ENCODE peak calls at places on chromosome 5, in seven cellular contexts. M is CD8-positive, alpha-beta T cell; B is IMR-90; A is psoas muscle; X is lower lobe of right lung; E is cardiac muscle cell; K is stomach. H is an unnamed sample.

GRCh38 chr5:173312821-173313220 is 15.4 kb downstream of the STC2 start:
- DNase-seq in X (no peak), A (no peak), K (no peak), E (no peak), B (no peak), M (no peak), H (no peak)

GRCh38 chr5:5422819-5423515 is 490 bp downstream of the ICE1 start:
- DNase-seq in B (no peak), M (no peak), A (no peak), X (no peak), K (no peak), E (no peak), H (no peak)

GRCh38 chr5:175696139-175696854 is 38.4 kb downstream of the HRH2 start:
- DNase-seq in K (peak; percentile 66), B (no peak), M (peak; percentile 52), E (peak; percentile 77), A (peak; percentile 85), X (peak; percentile 90), H (peak; percentile 82)

GRCh38 chr5:29077451-29077850 is 2039.1 kb upstream of the CDH9 start:
- DNase-seq in K (no peak), M (no peak), E (no peak), A (no peak), X (no peak), B (no peak), H (no peak)

GRCh38 chr5:108295588-108296368 is 86.1 kb downstream of the FBXL17 start:
- DNase-seq in A (no peak), X (no peak), M (no peak), E (no peak), B (peak; percentile 43), K (no peak), H (no peak)

GRCh38 chr5:128579669-128580068 is 41.6 kb upstream of the FBN2 start:
- DNase-seq in A (no peak), B (peak; percentile 31), X (no peak), M (no peak), E (no peak), K (no peak), H (no peak)

GRCh38 chr5:13780081-13780480 is 164.4 kb downstream of the DNAH5 start:
- DNase-seq in X (no peak), K (no peak), B (no peak), E (no peak), A (no peak), M (no peak), H (no peak)

GRCh38 chr5:145967296-145967695 is 30.9 kb downstream of the SH3RF2 start:
- DNase-seq in M (no peak), K (no peak), B (no peak), E (no peak), X (no peak), A (no peak), H (no peak)

GRCh38 chr5:139812323-139812722 is 16.7 kb downstream of the PSD2 start:
- DNase-seq in K (no peak), M (no peak), X (peak; percentile 8), E (no peak), B (no peak), A (peak; percentile 13), H (no peak)

GRCh38 chr5:43041131-43041668 is 1.1 kb upstream of the ANXA2R start:
- DNase-seq in B (no peak), X (peak; percentile 67), E (no peak), K (no peak), M (no peak), A (peak; percentile 64), H (no peak)

GRCh38 chr5:77394064-77394716 is 97.9 kb downstream of the WDR41 start:
- DNase-seq in M (no peak), A (no peak), K (no peak), X (no peak), E (no peak), B (no peak), H (no peak)

GRCh38 chr5:131783874-131784273 is 12.9 kb downstream of the FNIP1 start:
- DNase-seq in B (no peak), E (no peak), M (no peak), X (no peak), A (no peak), K (no peak), H (no peak)

GRCh38 chr5:58496488-58496887 is 5.3 kb downstream of the GAPT start:
- DNase-seq in A (no peak), K (no peak), B (no peak), X (no peak), M (no peak), E (no peak), H (no peak)

GRCh38 chr5:13498279-13498678 is 446.2 kb downstream of the DNAH5 start:
- DNase-seq in E (no peak), A (no peak), X (no peak), B (no peak), K (no peak), M (no peak), H (no peak)

GRCh38 chr5:91382530-91383026 is 539 bp downstream of the ARRDC3 start:
- DNase-seq in B (peak; percentile 33), K (peak; percentile 42), M (peak; percentile 29), E (peak; percentile 49), A (peak; percentile 57), X (no peak), H (no peak)

GRCh38 chr5:103111458-103111857 is 8.5 kb downstream of the GIN1 start:
- DNase-seq in E (no peak), B (no peak), A (no peak), K (no peak), M (no peak), X (no peak), H (no peak)

GRCh38 chr5:171074747-171075146 is 212.9 kb downstream of the RANBP17 start:
- DNase-seq in K (no peak), A (no peak), X (no peak), M (no peak), E (no peak), B (no peak), H (no peak)

GRCh38 chr5:39080597-39081204 is 6.5 kb upstream of the RICTOR start:
- DNase-seq in K (peak; percentile 50), B (peak; percentile 73), M (no peak), E (peak; percentile 56), A (no peak), X (no peak), H (peak; percentile 81)

GRCh38 chr5:112420111-112420864 is 1.2 kb upstream of the EPB41L4A start:
- DNase-seq in K (peak; percentile 88), M (no peak), X (peak; percentile 88), E (peak; percentile 92), B (peak; percentile 5), A (peak; percentile 90), H (peak; percentile 88)

GRCh38 chr5:137300411-137301240 is 198.5 kb downstream of the SPOCK1 start:
- DNase-seq in M (no peak), E (no peak), A (no peak), X (no peak), B (peak; percentile 65), K (no peak), H (no peak)

GRCh38 chr5:16489322-16489791 is 23.8 kb upstream of the ZNF622 start:
- DNase-seq in A (no peak), X (no peak), M (no peak), K (no peak), E (peak; percentile 61), B (peak; percentile 64), H (no peak)

GRCh38 chr5:180323929-180324632 is 29.1 kb downstream of the GFPT2 start:
- DNase-seq in A (no peak), E (no peak), K (no peak), M (no peak), B (peak; percentile 88), X (no peak), H (no peak)

GRCh38 chr5:134007581-134008256 is 2.9 kb upstream of the VDAC1 start:
- DNase-seq in A (no peak), M (no peak), X (no peak), B (no peak), K (no peak), E (no peak), H (no peak)

GRCh38 chr5:168288349-168289245 is 2.8 kb upstream of the WWC1 start:
- DNase-seq in X (no peak), A (no peak), E (no peak), K (peak; percentile 68), M (no peak), B (no peak), H (no peak)

GRCh38 chr5:21049900-21050299 is 1061.9 kb upstream of the CDH18 start:
- DNase-seq in B (no peak), A (no peak), M (no peak), E (no peak), K (no peak), X (no peak), H (no peak)

GRCh38 chr5:105754056-105754455 is 1916.7 kb downstream of the EFNA5 start:
- DNase-seq in A (no peak), B (peak; percentile 12), E (no peak), K (no peak), M (no peak), X (no peak), H (no peak)

GRCh38 chr5:105752801-105753200 is 1917.9 kb downstream of the EFNA5 start:
- DNase-seq in M (no peak), B (peak; percentile 50), K (no peak), E (no peak), A (no peak), X (no peak), H (no peak)
- TF ChIP-seq CTCF in M (no peak), B (no peak), K (no peak), E (no peak), A (no peak), X (no peak), H (no peak)

DNA sequence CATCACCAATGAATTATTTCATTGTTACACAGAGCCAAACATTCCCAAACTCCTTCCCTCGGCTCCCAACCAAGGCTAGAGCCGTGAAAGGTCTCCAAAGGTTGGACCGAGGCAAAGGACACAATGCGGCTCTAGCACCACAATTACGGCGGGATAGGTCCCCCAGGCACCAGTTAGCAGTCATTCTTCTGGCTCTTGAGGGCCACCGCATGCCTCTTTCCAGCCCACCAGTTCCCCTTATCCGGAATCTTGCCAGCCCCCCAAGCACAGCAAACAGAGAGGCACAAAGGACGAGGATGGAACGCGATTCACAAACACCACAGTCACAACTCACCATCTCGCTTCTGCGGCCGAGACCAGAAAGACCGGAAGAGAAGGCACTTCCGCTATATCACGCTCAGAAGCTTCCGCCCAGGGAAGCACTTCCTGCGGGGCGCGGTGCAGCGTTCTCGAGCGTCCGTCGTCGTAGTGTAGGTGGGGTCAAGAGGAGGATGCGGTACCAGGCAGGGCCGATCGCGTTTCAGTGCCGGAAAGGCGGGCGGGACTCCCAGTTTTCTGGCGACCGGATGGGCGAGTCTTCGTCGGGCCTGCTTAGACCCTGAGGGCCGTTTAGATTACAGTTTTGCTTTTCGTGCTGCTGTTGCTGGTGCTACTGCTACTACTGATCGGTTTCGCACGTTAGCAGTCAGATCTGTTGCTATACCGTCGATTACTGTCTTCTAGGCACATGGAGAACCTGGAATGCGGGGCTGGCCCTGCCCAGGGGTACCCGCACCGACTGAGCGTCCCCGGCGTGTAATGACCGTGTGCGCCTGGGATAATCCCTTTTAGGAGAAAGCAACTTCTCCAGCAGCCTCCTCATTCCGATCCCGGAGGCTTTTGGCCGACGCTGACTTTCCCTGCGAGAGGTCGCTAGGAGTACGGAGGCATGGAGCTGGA is at the start of gene RPL37:
- DNase-seq in E (peak; percentile 96), K (peak; percentile 97), M (peak; percentile 86), B (peak; percentile 97), A (peak; percentile 98), X (peak; percentile 97), H (peak; percentile 98)
- TF ChIP-seq CTCF in E (no peak), K (no peak), M (no peak), B (no peak), A (no peak), X (no peak), H (no peak)

GRCh38 chr5:96344678-96345612 is 88.1 kb downstream of the PCSK1 start:
- DNase-seq in X (no peak), M (no peak), B (peak; percentile 86), E (peak; percentile 52), K (peak; percentile 73), A (no peak), H (no peak)
- TF ChIP-seq CTCF in X (peak; percentile 58), M (peak; percentile 26), B (peak; percentile 78), E (peak; percentile 50), K (peak; percentile 21), A (peak; percentile 66), H (peak; percentile 44)

GRCh38 chr5:1152771-1153282 is 41.0 kb upstream of the SLC12A7 start:
- DNase-seq in E (no peak), A (no peak), K (no peak), X (no peak), B (no peak), M (no peak), H (no peak)
- TF ChIP-seq CTCF in E (no peak), A (no peak), K (no peak), X (no peak), B (no peak), M (no peak), H (no peak)

H was measured in sigmoid colon.